ENCODE peak calls at places on chromosome 19, in seven cellular contexts. J is retinal pigment epithelial cell, O is IMR-90, V is ascending aorta, S is tibial nerve, L is progenitor cell of endocrine pancreas, X is AG04450. W is an unnamed sample.

GRCh38 chr19:17302391-17303166 is 646 bp downstream of the ABHD8 start:
- DNase-seq in J (no peak), O (no peak), V (no peak), S (no peak), L (no peak), X (no peak), W (no peak)

GRCh38 chr19:16041571-16042386 is 34.5 kb upstream of the TPM4 start:
- DNase-seq in J (no peak), O (peak), V (no peak), S (peak), L (peak), X (peak), W (peak)

GRCh38 chr19:50646074-50646807 is 3.0 kb upstream of the C19orf81 start:
- DNase-seq in J (no peak), O (peak), V (no peak), S (no peak), L (no peak), X (no peak), W (peak)

GRCh38 chr19:42419309-42419708 is 7.9 kb downstream of the LIPE start:
- DNase-seq in J (no peak), O (no peak), V (no peak), S (no peak), L (no peak), X (no peak), W (no peak)

GRCh38 chr19:6744381-6745288 is 5.2 kb downstream of the TRIP10 start:
- DNase-seq in J (no peak), O (peak), V (peak), S (peak), L (no peak), X (peak), W (peak)

GRCh38 chr19:50333737-50334617 is 4.8 kb upstream of the KCNC3 start:
- DNase-seq in J (no peak), O (no peak), V (no peak), S (peak), L (peak), X (peak), W (no peak)

GRCh38 chr19:8589177-8589714 is 12.0 kb upstream of the MYO1F start:
- DNase-seq in J (no peak), O (no peak), V (no peak), S (no peak), L (no peak), X (no peak), W (no peak)

GRCh38 chr19:39140195-39140516 is 14.6 kb downstream of the PAK4 start:
- DNase-seq in J (no peak), O (no peak), V (no peak), S (no peak), L (no peak), X (no peak), W (no peak)

GRCh38 chr19:16457195-16457953 is 14.4 kb downstream of the EPS15L1 start:
- DNase-seq in J (no peak), O (peak), V (no peak), S (no peak), L (no peak), X (no peak), W (no peak)

GRCh38 chr19:47573076-47574026 is at the start of gene ZNF541:
- DNase-seq in J (no peak), O (peak), V (peak), S (peak), L (no peak), X (no peak), W (no peak)

GRCh38 chr19:46579286-46579944 is 21.7 kb upstream of the CALM3 start:
- DNase-seq in J (no peak), O (no peak), V (no peak), S (no peak), L (no peak), X (no peak), W (no peak)

GRCh38 chr19:30003862-30004261 is 61.8 kb downstream of the URI1 start:
- DNase-seq in J (peak), O (no peak), V (no peak), S (no peak), L (no peak), X (no peak), W (no peak)

GRCh38 chr19:29098863-29099481 is 114.0 kb downstream of the UQCRFS1 start:
- DNase-seq in J (no peak), O (peak), V (peak), S (peak), L (no peak), X (peak), W (peak)

GRCh38 chr19:55907286-55907685 is 24.9 kb downstream of the NLRP13 start:
- DNase-seq in J (no peak), O (no peak), V (no peak), S (no peak), L (no peak), X (no peak), W (no peak)

GRCh38 chr19:38544569-38545315 is 73.0 kb downstream of the MAP4K1 start:
- DNase-seq in J (no peak), O (peak), V (no peak), S (no peak), L (no peak), X (peak), W (peak)

GRCh38 chr19:20912973-20913372 is 10.1 kb upstream of the ZNF85 start:
- DNase-seq in J (no peak), O (no peak), V (no peak), S (no peak), L (no peak), X (no peak), W (no peak)

GRCh38 chr19:12365094-12365371 is 450 bp downstream of the ZNF442 start:
- DNase-seq in J (no peak), O (peak), V (no peak), S (no peak), L (no peak), X (no peak), W (peak)

GRCh38 chr19:1566392-1567115 is 1.6 kb downstream of the MEX3D start:
- DNase-seq in J (peak), O (peak), V (no peak), S (peak), L (peak), X (peak), W (peak)

GRCh38 chr19:37931941-37932655 is 25.1 kb downstream of the SIPA1L3 start:
- DNase-seq in J (peak), O (peak), V (no peak), S (no peak), L (peak), X (peak), W (no peak)

GRCh38 chr19:30226464-30227070 is 145.6 kb upstream of the ZNF536 start:
- DNase-seq in J (no peak), O (no peak), V (no peak), S (no peak), L (no peak), X (no peak), W (no peak)

GRCh38 chr19:49883094-49883493 is 5.6 kb downstream of the TBC1D17 start:
- DNase-seq in J (no peak), O (no peak), V (no peak), S (no peak), L (no peak), X (no peak), W (no peak)

GRCh38 chr19:2049741-2050348 is 1.2 kb downstream of the MKNK2 start:
- DNase-seq in J (no peak), O (peak), V (peak), S (peak), L (no peak), X (no peak), W (peak)

GRCh38 chr19:7852851-7853759 is 21.1 kb downstream of the PRR36 start:
- DNase-seq in J (no peak), O (peak), V (no peak), S (peak), L (peak), X (no peak), W (no peak)

GRCh38 chr19:47257411-47258169 is 1.3 kb downstream of the CCDC9 start:
- DNase-seq in J (no peak), O (no peak), V (no peak), S (no peak), L (no peak), X (no peak), W (no peak)

GRCh38 chr19:43684326-43684725 is 14.4 kb upstream of the PLAUR start:
- DNase-seq in J (no peak), O (no peak), V (no peak), S (no peak), L (no peak), X (no peak), W (no peak)

GRCh38 chr19:10870955-10871603 is at the start of gene CARM1:
- DNase-seq in J (peak), O (peak), V (peak), S (peak), L (peak), X (peak), W (peak)
- TF ChIP-seq CTCF in J (peak), O (peak), V (peak), S (peak), L (peak), X (peak), W (peak)

GRCh38 chr19:58554494-58555368 is at the start of gene CHMP2A:
- DNase-seq in J (peak), O (peak), V (peak), S (peak), L (peak), X (peak), W (peak)
- TF ChIP-seq CTCF in J (no peak), O (no peak), V (no peak), S (peak), L (no peak), X (no peak), W (peak)

GRCh38 chr19:10418281-10419199 is 1.8 kb upstream of the PDE4A start:
- DNase-seq in J (no peak), O (no peak), V (no peak), S (no peak), L (no peak), X (no peak), W (no peak)
- TF ChIP-seq CTCF in J (peak), O (no peak), V (no peak), S (no peak), L (no peak), X (peak), W (no peak)

GRCh38 chr19:19278315-19278714 is 5.2 kb upstream of the TM6SF2 start:
- DNase-seq in J (no peak), O (no peak), V (no peak), S (no peak), L (no peak), X (no peak), W (no peak)
- TF ChIP-seq CTCF in J (no peak), O (no peak), V (no peak), S (no peak), L (no peak), X (no peak), W (no peak)

GRCh38 chr19:53982611-53983010 is 8.8 kb upstream of the CACNG6 start:
- DNase-seq in J (no peak), O (no peak), V (no peak), S (no peak), L (peak), X (no peak), W (no peak)

GRCh38 chr19:53983457-53984289 is 7.8 kb upstream of the CACNG6 start:
- DNase-seq in J (no peak), O (no peak), V (no peak), S (no peak), L (no peak), X (no peak), W (no peak)

GRCh38 chr19:53980553-53981407 is 10.7 kb upstream of the CACNG6 start:
- DNase-seq in J (no peak), O (peak), V (no peak), S (no peak), L (no peak), X (no peak), W (no peak)

GRCh38 chr19:53982056-53982455 is 9.4 kb upstream of the CACNG6 start:
- DNase-seq in J (no peak), O (no peak), V (no peak), S (no peak), L (peak), X (no peak), W (no peak)

GRCh38 chr19:53981408-53981998 is 9.9 kb upstream of the CACNG6 start:
- DNase-seq in J (no peak), O (no peak), V (no peak), S (no peak), L (no peak), X (no peak), W (no peak)
- TF ChIP-seq CTCF in J (no peak), O (no peak), V (no peak), S (no peak), L (no peak), X (no peak), W (no peak)

GRCh38 chr19:32345261-32346207 is at the start of gene ZNF507:
- DNase-seq in J (no peak), O (peak), V (no peak), S (peak), L (peak), X (no peak), W (peak)
- TF ChIP-seq CTCF in J (no peak), O (peak), V (peak), S (peak), L (peak), X (peak), W (peak)